ENCODE peak calls at places on chromosomes 4 and X, in four cellular contexts. One of them, this sample, is unnamed.

GRCh38 chr4:157014621-157015591 is 43.3 kb upstream of the PDGFC start:
- DNase-seq in IMR-90: peak; percentile 96
- DNase-seq in WERI-Rb-1: no peak
- DNase-seq in tibial artery: no peak
- DNase-seq in this sample: no peak

GRCh38 chrX:77087529-77088169 is 359.5 kb upstream of the FGF16 start:
- DNase-seq in IMR-90: peak; percentile 10
- DNase-seq in WERI-Rb-1: no peak
- DNase-seq in tibial artery: peak; percentile 52
- DNase-seq in this sample: no peak

GRCh38 chrX:49155243-49155899 is 7.2 kb upstream of the MAGIX start:
- DNase-seq in WERI-Rb-1: peak; percentile 32
- DNase-seq in IMR-90: peak; percentile 58
- DNase-seq in tibial artery: peak; percentile 38
- DNase-seq in this sample: peak; percentile 19

GRCh38 chrX:110409925-110410324 is 51.3 kb downstream of the RTL9 start:
- DNase-seq in tibial artery: no peak
- DNase-seq in WERI-Rb-1: no peak
- DNase-seq in IMR-90: peak; percentile 73
- DNase-seq in this sample: no peak

GRCh38 chr4:141248029-141248428 is 27.3 kb downstream of the ZNF330 start:
- DNase-seq in WERI-Rb-1: peak; percentile 37
- DNase-seq in IMR-90: peak; percentile 71
- DNase-seq in tibial artery: no peak
- DNase-seq in this sample: no peak

GRCh38 chr4:141416677-141417363 is 196.1 kb downstream of the ZNF330 start:
- DNase-seq in IMR-90: peak; percentile 33
- DNase-seq in WERI-Rb-1: no peak
- DNase-seq in tibial artery: no peak
- DNase-seq in this sample: no peak

GRCh38 chr4:28842271-28842670 is 1877.9 kb upstream of the PCDH7 start:
- DNase-seq in tibial artery: no peak
- DNase-seq in IMR-90: no peak
- DNase-seq in WERI-Rb-1: no peak
- DNase-seq in this sample: no peak

GRCh38 chrX:129932792-129933321 is 26.9 kb downstream of the UTP14A start:
- DNase-seq in tibial artery: no peak
- DNase-seq in IMR-90: no peak
- DNase-seq in WERI-Rb-1: peak; percentile 43
- DNase-seq in this sample: peak; percentile 16

GRCh38 chr4:159227378-159227777 is 124.5 kb downstream of the RAPGEF2 start:
- DNase-seq in IMR-90: peak; percentile 39
- DNase-seq in tibial artery: no peak
- DNase-seq in WERI-Rb-1: no peak
- DNase-seq in this sample: no peak

GRCh38 chrX:56233100-56233499 is 944 bp downstream of the KLF8 start:
- DNase-seq in IMR-90: no peak
- DNase-seq in WERI-Rb-1: no peak
- DNase-seq in tibial artery: no peak
- DNase-seq in this sample: no peak

GRCh38 chr4:59818656-59819055 is 1381.5 kb upstream of the ADGRL3 start:
- DNase-seq in WERI-Rb-1: no peak
- DNase-seq in tibial artery: no peak
- DNase-seq in IMR-90: no peak
- DNase-seq in this sample: no peak

GRCh38 chr4:159014896-159015295 is 88.0 kb upstream of the RAPGEF2 start:
- DNase-seq in tibial artery: no peak
- DNase-seq in WERI-Rb-1: no peak
- DNase-seq in IMR-90: no peak
- DNase-seq in this sample: no peak

GRCh38 chr4:181569553-181569952 is 673.6 kb upstream of the TENM3 start:
- DNase-seq in WERI-Rb-1: no peak
- DNase-seq in IMR-90: peak; percentile 65
- DNase-seq in tibial artery: no peak
- DNase-seq in this sample: no peak

GRCh38 chr4:159015862-159016261 is 87.0 kb upstream of the RAPGEF2 start:
- DNase-seq in tibial artery: no peak
- DNase-seq in IMR-90: peak; percentile 24
- DNase-seq in WERI-Rb-1: no peak
- DNase-seq in this sample: no peak

GRCh38 chrX:78476701-78477100 is 149.3 kb upstream of the CYSLTR1 start:
- DNase-seq in tibial artery: no peak
- DNase-seq in WERI-Rb-1: no peak
- DNase-seq in IMR-90: no peak
- DNase-seq in this sample: no peak

GRCh38 chr4:41359836-41360213 is 103.1 kb downstream of the UCHL1 start:
- DNase-seq in tibial artery: no peak
- DNase-seq in IMR-90: no peak
- DNase-seq in WERI-Rb-1: no peak
- DNase-seq in this sample: no peak

GRCh38 chr4:56908206-56909082 is 744 bp downstream of the REST start:
- DNase-seq in IMR-90: peak; percentile 68
- DNase-seq in tibial artery: peak; percentile 54
- DNase-seq in WERI-Rb-1: peak; percentile 44
- DNase-seq in this sample: peak; percentile 78

GRCh38 chr4:41142946-41143720 is 71.2 kb downstream of the APBB2 start:
- DNase-seq in IMR-90: peak; percentile 92
- DNase-seq in WERI-Rb-1: no peak
- DNase-seq in tibial artery: peak; percentile 79
- DNase-seq in this sample: no peak

GRCh38 chr4:15015170-15015569 is 12.9 kb downstream of the CPEB2 start:
- DNase-seq in WERI-Rb-1: no peak
- DNase-seq in tibial artery: no peak
- DNase-seq in IMR-90: no peak
- DNase-seq in this sample: no peak

GRCh38 chr4:141153751-141154510 is 20.7 kb upstream of the RNF150 start:
- DNase-seq in tibial artery: no peak
- DNase-seq in IMR-90: peak; percentile 59
- DNase-seq in WERI-Rb-1: no peak
- DNase-seq in this sample: no peak

GRCh38 chr4:41839945-41840854 is 91.7 kb upstream of the PHOX2B start:
- DNase-seq in tibial artery: no peak
- DNase-seq in WERI-Rb-1: no peak
- DNase-seq in IMR-90: no peak
- DNase-seq in this sample: no peak

GRCh38 chr4:7759221-7759620 is 180.4 kb downstream of the AFAP1 start:
- DNase-seq in tibial artery: no peak
- DNase-seq in WERI-Rb-1: no peak
- DNase-seq in IMR-90: no peak
- DNase-seq in this sample: peak; percentile 71

GRCh38 chrX:11976663-11977062 is 161.6 kb upstream of the FRMPD4 start:
- DNase-seq in WERI-Rb-1: no peak
- DNase-seq in IMR-90: no peak
- DNase-seq in tibial artery: no peak
- DNase-seq in this sample: no peak

GRCh38 chr4:60482921-60483351 is 717.2 kb upstream of the ADGRL3 start:
- DNase-seq in WERI-Rb-1: peak; percentile 69
- DNase-seq in tibial artery: no peak
- DNase-seq in IMR-90: no peak
- DNase-seq in this sample: no peak

DNA sequence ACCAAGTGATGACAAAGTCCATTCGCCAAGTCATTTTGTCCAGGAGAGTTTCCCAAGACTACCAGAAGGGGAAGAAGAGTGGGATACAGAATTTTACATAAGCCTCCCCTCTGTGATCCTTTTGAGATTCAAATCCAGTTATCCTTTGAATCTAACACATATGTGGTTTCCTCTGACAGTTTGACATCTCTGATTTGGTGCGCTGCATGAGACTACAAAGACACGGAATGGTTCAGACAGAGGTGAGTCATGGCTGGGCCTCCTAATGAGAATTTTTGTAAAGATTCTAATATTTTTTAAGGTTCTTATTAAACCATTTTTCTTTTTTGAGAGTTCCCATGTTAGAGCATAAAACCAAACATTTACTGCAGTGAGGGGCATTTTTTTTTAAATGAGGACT is 38.3 kb downstream of the SLC10A6 start:
- DNase-seq in IMR-90: no peak
- DNase-seq in tibial artery: no peak
- DNase-seq in WERI-Rb-1: no peak
- DNase-seq in this sample: no peak
- H3K27ac ChIP-seq in IMR-90: no peak overlapping the region
- H3K27ac ChIP-seq in tibial artery: no peak overlapping the region
- H3K27ac ChIP-seq in WERI-Rb-1: no peak overlapping the region
- H3K27ac ChIP-seq in this sample: no peak overlapping the region

DNA sequence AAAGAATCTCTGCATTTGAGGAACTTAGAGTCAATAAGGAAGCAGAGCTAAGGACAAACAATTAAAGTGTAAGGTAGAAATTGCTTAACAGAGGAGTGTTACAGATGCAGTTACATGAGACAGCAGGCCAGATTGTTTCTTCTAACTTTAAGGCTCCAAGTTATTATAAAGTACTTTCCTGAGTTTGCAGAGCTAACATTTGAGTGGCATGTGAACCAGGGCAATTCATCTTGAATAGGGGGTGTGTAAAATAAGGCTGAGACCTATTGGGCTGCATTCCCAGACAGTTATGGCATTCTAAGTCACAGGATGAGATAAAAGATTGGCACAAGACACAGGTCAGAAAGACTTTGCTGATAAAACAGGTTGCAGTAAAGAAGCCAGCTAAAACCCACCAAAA is 7.6 kb upstream of the LNX1 start:
- DNase-seq in WERI-Rb-1: no peak
- DNase-seq in tibial artery: no peak
- DNase-seq in IMR-90: no peak
- DNase-seq in this sample: no peak
- H3K36me3 ChIP-seq in WERI-Rb-1: no peaks in the 10 kb centered on the region
- H3K36me3 ChIP-seq in tibial artery: no peaks in the 10 kb centered on the region
- H3K36me3 ChIP-seq in IMR-90: no peaks in the 10 kb centered on the region
- H3K36me3 ChIP-seq in this sample: no peaks in the 10 kb centered on the region

DNA sequence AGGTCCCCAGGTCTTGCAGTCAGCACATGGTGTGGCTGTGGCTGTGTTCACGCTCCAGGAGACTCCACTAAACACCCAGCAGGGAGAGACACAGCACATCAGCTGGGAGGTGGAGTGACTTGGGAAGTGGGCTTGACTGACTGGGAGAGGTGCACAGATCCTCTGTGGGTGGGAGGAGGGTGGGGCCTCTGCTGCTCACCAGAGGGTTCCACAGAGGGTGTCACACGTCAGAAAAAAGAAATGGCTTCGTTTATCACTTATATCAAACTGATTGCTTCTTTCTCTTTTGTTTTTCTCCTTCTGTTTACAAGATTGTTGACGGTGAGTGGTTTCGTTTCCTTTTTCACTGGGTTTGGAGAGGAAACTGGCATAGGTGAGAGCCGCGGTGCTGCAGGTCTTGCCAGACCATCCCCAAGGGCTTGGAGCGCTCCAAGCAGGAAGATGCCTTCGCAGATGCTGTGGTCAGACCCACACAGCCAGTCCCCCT is 24.8 kb upstream of the FAM193A start:
- DNase-seq in tibial artery: no peak
- DNase-seq in WERI-Rb-1: no peak
- DNase-seq in IMR-90: no peak
- DNase-seq in this sample: no peak
- H3K27ac ChIP-seq in tibial artery: no peak overlapping the region
- H3K27ac ChIP-seq in WERI-Rb-1: no peak overlapping the region
- H3K27ac ChIP-seq in IMR-90: no peak overlapping the region
- H3K27ac ChIP-seq in this sample: no peak overlapping the region

GRCh38 chr4:163672751-163673150 is 178.3 kb downstream of the TMA16 start:
- DNase-seq in WERI-Rb-1: peak; percentile 57
- DNase-seq in IMR-90: no peak
- DNase-seq in tibial artery: no peak
- DNase-seq in this sample: no peak

GRCh38 chr4:163679189-163679588 is 184.7 kb downstream of the TMA16 start:
- DNase-seq in IMR-90: peak; percentile 48
- DNase-seq in WERI-Rb-1: peak; percentile 19
- DNase-seq in tibial artery: no peak
- DNase-seq in this sample: peak; percentile 2

DNA sequence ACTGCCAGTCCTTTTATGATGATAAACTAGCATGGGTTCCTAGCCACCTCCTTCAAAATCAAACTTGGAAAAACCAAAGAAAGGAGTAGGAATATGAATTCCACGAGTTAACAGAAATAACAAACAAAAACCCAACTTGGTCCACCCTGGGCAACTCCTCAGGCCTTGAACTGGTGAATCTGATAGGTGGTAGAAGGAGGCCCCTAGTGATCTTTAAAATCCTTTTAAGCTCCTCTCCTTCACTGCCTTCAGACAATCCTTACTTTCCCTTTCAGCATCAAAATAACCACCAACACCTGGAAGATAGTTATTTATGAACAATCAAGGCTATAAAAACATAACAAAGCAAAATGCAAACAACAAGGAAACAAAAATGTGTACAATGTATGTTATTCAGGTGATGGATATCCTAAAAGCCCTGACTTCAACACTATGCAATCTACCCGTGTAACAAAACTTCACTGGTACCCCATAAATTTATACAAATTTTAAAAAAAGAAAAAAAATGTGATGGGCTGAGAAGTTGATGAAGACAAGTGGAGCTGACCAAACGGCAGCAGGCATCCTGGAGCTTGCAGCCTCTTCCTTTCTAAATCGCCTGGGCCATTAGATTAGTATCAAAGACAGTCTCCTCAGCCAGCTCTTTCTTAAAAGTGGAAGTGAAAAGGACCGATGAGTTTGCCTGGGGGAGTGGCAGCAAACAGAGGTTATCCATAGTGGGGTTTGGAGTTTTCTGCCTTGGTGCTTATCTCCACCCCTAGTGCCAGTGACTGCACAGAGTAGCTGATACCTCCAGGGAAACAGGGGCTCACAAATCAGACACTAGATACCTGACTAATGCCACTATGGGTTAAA is 179.6 kb downstream of the TMA16 start:
- DNase-seq in tibial artery: no peak
- DNase-seq in WERI-Rb-1: no peak
- DNase-seq in IMR-90: no peak
- DNase-seq in this sample: no peak
- H3K36me3 ChIP-seq in tibial artery: no peaks in the 10 kb centered on the region
- H3K36me3 ChIP-seq in WERI-Rb-1: no peaks in the 10 kb centered on the region
- H3K36me3 ChIP-seq in IMR-90: no peaks in the 10 kb centered on the region
- H3K36me3 ChIP-seq in this sample: no peaks in the 10 kb centered on the region

DNA sequence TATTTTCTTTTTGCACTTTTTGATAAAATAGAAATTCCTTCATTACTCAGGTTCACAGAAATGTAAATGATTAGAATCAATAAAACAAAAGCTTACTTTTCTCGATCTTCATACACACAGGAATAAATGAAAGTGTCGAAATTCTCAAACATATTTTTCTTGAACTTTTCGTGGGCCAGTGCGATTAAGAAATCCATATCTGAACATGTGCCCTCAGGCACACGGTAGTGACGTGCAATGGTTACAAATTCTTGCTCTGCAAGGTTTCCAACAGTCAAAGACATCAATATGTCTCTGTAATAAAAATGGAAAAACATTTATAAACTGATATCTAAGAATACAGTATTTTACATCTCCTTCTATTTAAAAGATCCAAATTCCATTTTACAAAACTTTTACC is 165.2 kb downstream of the EFHC2 start:
- DNase-seq in WERI-Rb-1: no peak
- DNase-seq in tibial artery: no peak
- DNase-seq in IMR-90: no peak
- DNase-seq in this sample: no peak
- H3K27ac ChIP-seq in WERI-Rb-1: no peak overlapping the region
- H3K27ac ChIP-seq in tibial artery: no peak overlapping the region
- H3K27ac ChIP-seq in IMR-90: no peak overlapping the region
- H3K27ac ChIP-seq in this sample: no peak overlapping the region

This sample was measured in CD4-positive, CD25-positive, alpha-beta regulatory T cell.